ENCODE peak calls at places on chromosomes 11 and 22, in eight cellular contexts. D, K, G, C, S, B, Z and A are unnamed samples.

GRCh38 chr11:122202951-122203456 is 87.0 kb upstream of the BLID start:
- DNase-seq in D (peak; percentile 40), K (peak; percentile 60), G (peak; percentile 79), C (peak; percentile 76), S (peak; percentile 65), B (peak; percentile 48), Z (peak; percentile 84), A (peak; percentile 58)

GRCh38 chr11:100791873-100792272 is 104.8 kb downstream of the ARHGAP42 start:
- DNase-seq in D (no peak), K (no peak), G (no peak), C (no peak), S (no peak), B (no peak), Z (no peak), A (peak; percentile 71)

GRCh38 chr22:22099833-22100812 is 117.5 kb upstream of the TOP3B start:
- DNase-seq in D (no peak), K (no peak), G (no peak), C (no peak), S (no peak), B (no peak), Z (no peak), A (peak; percentile 43)

GRCh38 chr11:103659743-103660142 is 376.7 kb upstream of the DDI1 start:
- DNase-seq in D (no peak), K (no peak), G (no peak), C (no peak), S (no peak), B (no peak), Z (no peak), A (peak; percentile 32)

GRCh38 chr11:76248210-76248609 is 41.9 kb upstream of the WNT11 start:
- DNase-seq in D (no peak), K (no peak), G (no peak), C (no peak), S (no peak), B (no peak), Z (no peak), A (peak; percentile 10)

GRCh38 chr22:23574371-23574811 is 5.7 kb downstream of the IGLL1 start:
- DNase-seq in D (no peak), K (peak; percentile 42), G (no peak), C (no peak), S (peak; percentile 29), B (no peak), Z (peak; percentile 52), A (no peak)

GRCh38 chr11:11814614-11815452 is 26.9 kb upstream of the USP47 start:
- DNase-seq in D (no peak), K (no peak), G (no peak), C (no peak), S (no peak), B (no peak), Z (no peak), A (peak; percentile 20)

GRCh38 chr11:82995754-82996398 is 75.8 kb downstream of the RAB30 start:
- DNase-seq in D (no peak), K (no peak), G (no peak), C (peak; percentile 37), S (no peak), B (no peak), Z (no peak), A (peak; percentile 73)

GRCh38 chr22:19291580-19292261 is at the start of gene CLTCL1:
- DNase-seq in D (peak; percentile 86), K (peak; percentile 85), G (peak; percentile 100), C (peak; percentile 89), S (peak; percentile 86), B (peak; percentile 33), Z (peak; percentile 95), A (peak; percentile 18)

GRCh38 chr11:406796-407650 is 7.8 kb downstream of the SIGIRR start:
- DNase-seq in D (peak; percentile 89), K (peak; percentile 88), G (peak; percentile 99), C (peak; percentile 85), S (peak; percentile 92), B (peak; percentile 41), Z (peak; percentile 98), A (peak; percentile 73)

DNA sequence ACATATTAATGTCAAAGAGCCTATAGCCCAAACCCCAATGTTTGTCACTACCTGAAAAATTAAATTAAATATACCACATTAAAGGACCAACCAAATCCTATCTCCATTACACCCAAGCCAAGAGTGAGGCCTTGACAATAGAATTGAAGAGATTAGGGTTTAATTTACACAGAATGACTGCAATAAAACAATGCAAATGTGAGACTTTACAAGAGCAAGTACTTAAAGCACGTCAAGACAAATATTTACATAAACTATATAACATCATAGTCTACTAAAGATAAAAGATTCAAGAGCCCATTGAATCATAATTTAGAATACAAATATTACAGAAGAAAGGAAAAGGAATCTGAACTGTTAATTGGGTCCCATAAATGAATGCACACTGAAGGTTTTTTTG is 85.6 kb downstream of the CADM1 start:
- DNase-seq in D (no peak), K (no peak), G (no peak), C (no peak), S (no peak), B (no peak), Z (no peak), A (no peak)
- H3K4me3 ChIP-seq in D (no peak overlapping the region), K (no peak overlapping the region), G (no peak overlapping the region), C (no peak overlapping the region), S (no peak overlapping the region), B (no peak overlapping the region), Z (no peak overlapping the region), A (no peak overlapping the region)

GRCh38 chr11:22539851-22540376 is 85.7 kb downstream of the FANCF start:
- DNase-seq in D (no peak), K (no peak), G (peak; percentile 33), C (no peak), S (no peak), B (no peak), Z (no peak), A (peak; percentile 58)
- TF ChIP-seq CTCF in D (no peak), K (peak; percentile 12), G (peak; percentile 64), C (peak; percentile 35), S (peak; percentile 27), B (peak; percentile 53), Z (no peak), A (peak; percentile 62)

GRCh38 chr22:45969801-45970464 is 7.0 kb downstream of the WNT7B start:
- DNase-seq in D (no peak), K (no peak), G (peak; percentile 38), C (no peak), S (no peak), B (no peak), Z (no peak), A (no peak)

GRCh38 chr22:45970709-45971388 is 6.1 kb downstream of the WNT7B start:
- DNase-seq in D (no peak), K (no peak), G (peak; percentile 66), C (no peak), S (no peak), B (no peak), Z (no peak), A (no peak)

GRCh38 chr22:45968003-45968650 is 8.8 kb downstream of the WNT7B start:
- DNase-seq in D (no peak), K (no peak), G (no peak), C (no peak), S (no peak), B (no peak), Z (no peak), A (no peak)

GRCh38 chr22:45968751-45969413 is 8.1 kb downstream of the WNT7B start:
- DNase-seq in D (no peak), K (no peak), G (peak; percentile 24), C (no peak), S (no peak), B (peak; percentile 66), Z (no peak), A (peak; percentile 88)

DNA sequence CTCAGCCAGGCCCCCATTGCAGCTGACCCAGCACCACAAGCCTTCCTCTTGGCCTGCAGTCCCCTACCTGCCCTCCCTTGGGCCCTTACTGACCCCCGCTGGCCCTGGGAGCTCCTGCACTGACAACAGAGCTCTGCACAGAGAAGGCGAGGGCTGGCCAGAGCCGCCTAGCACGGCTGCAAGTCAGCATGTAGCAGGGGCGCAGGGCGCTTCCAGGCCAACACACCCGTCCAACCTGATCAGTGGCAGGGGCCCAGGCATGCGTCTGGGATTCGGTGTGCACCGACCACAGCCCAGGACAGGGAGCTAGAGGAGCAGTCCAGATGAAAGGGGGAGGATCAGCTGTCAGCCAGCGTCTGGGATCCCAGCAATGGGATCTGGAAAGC is 7.6 kb downstream of the WNT7B start:
- DNase-seq in D (no peak), K (no peak), G (peak; percentile 57), C (no peak), S (no peak), B (no peak), Z (no peak), A (peak; percentile 41)
- H3K27me3 ChIP-seq in D (peaks cover 94% of the 10 kb centered on the region), K (no peaks in the 10 kb centered on the region), G (peaks cover 34% of the 10 kb centered on the region), C (peaks cover 99% of the 10 kb centered on the region), S (peaks cover 70% of the 10 kb centered on the region), B (peaks cover 14% of the 10 kb centered on the region), Z (peaks cover 98% of the 10 kb centered on the region), A (no peaks in the 10 kb centered on the region)

DNA sequence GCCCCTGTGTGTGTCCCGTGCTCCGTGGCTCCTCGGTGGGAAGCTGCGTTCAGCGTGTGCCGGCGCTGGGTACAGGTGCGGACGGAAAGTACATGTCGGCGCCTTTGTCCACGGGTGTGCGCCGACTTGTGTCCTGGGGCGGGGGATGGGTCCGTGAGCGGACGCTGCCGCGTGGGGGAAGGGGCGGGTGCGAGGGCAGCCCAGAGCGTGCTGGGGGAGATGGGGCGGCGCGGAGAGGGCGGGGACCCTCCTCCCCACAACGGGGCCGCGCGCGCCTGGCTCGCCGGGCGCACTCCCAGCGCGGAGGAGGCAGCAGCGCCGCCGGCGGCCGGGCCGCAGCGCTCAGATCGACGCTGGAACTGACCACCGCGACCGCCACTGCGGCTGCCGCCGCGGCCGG is 33.6 kb upstream of the RELT start:
- DNase-seq in D (no peak), K (no peak), G (peak; percentile 86), C (no peak), S (no peak), B (no peak), Z (no peak), A (no peak)
- H3K4me3 ChIP-seq in D (peak overlapping the region; percentile 36), K (no peak overlapping the region), G (peak overlapping the region; percentile 6), C (peak overlapping the region; percentile 39), S (peak overlapping the region; percentile 19), B (no peak overlapping the region), Z (no peak overlapping the region), A (peak overlapping the region; percentile 30)

GRCh38 chr11:120998581-120998980 is 25.3 kb upstream of the TBCEL start:
- DNase-seq in D (no peak), K (no peak), G (no peak), C (no peak), S (no peak), B (no peak), Z (no peak), A (no peak)

GRCh38 chr11:121004196-121004840 is 19.6 kb upstream of the TBCEL start:
- DNase-seq in D (no peak), K (no peak), G (no peak), C (no peak), S (no peak), B (no peak), Z (no peak), A (no peak)
- TF ChIP-seq CTCF in D (no peak), K (no peak), G (no peak), C (no peak), S (no peak), B (no peak), Z (no peak), A (no peak)

DNA sequence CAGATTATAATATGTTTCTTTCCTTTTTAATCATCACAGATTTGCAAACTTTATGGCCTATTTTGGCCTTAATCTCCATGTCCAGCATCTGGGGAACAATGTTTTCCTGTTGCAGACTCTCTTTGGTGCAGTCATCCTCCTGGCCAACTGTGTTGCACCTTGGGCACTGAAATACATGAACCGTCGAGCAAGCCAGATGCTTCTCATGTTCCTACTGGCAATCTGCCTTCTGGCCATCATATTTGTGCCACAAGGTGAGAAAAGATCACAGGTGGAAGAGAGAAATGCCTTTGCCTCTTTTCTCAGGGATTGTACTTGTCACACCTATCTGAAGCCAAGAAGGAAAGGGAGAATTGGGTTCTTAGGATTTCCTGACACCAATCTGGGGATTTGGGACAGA is 36.9 kb downstream of the SLC22A9 start:
- DNase-seq in D (no peak), K (no peak), G (no peak), C (no peak), S (no peak), B (no peak), Z (no peak), A (no peak)
- H3K27me3 ChIP-seq in D (peaks cover 5% of the 10 kb centered on the region), K (no peaks in the 10 kb centered on the region), G (peaks cover 4% of the 10 kb centered on the region), C (no peaks in the 10 kb centered on the region), S (no peaks in the 10 kb centered on the region), B (no peaks in the 10 kb centered on the region), Z (peaks cover 5% of the 10 kb centered on the region), A (no peaks in the 10 kb centered on the region)